ENCODE peak calls at places on chromosomes 1 and 21, in four cellular contexts. One of them, this sample, is unnamed.
A peak's percentile ranks its signal among the peaks of the same experiment; 100 is the strongest.

GRCh38 chr1:111199881-111200801 is at the start of gene DENND2D:
- DNase-seq in H1: no peak
- DNase-seq in GM12878: peak; percentile 92
- DNase-seq in HepG2: no peak
- DNase-seq in this sample: no peak

GRCh38 chr1:43303477-43304286 is 2.9 kb downstream of the TIE1 start:
- DNase-seq in H1: no peak
- DNase-seq in GM12878: no peak
- DNase-seq in HepG2: no peak
- DNase-seq in this sample: no peak

GRCh38 chr1:162629651-162630050 is 2.6 kb upstream of the DDR2 start:
- DNase-seq in H1: no peak
- DNase-seq in GM12878: no peak
- DNase-seq in HepG2: no peak
- DNase-seq in this sample: no peak

GRCh38 chr1:155910621-155911121 is 478 bp downstream of the RIT1 start:
- DNase-seq in H1: peak; percentile 55
- DNase-seq in GM12878: no peak
- DNase-seq in HepG2: no peak
- DNase-seq in this sample: no peak

GRCh38 chr1:108125312-108126138 is 74.6 kb downstream of the SLC25A24 start:
- DNase-seq in H1: peak; percentile 60
- DNase-seq in GM12878: peak; percentile 26
- DNase-seq in HepG2: peak; percentile 61
- DNase-seq in this sample: peak; percentile 80

GRCh38 chr1:3787347-3787710 is 9.0 kb downstream of the LRRC47 start:
- DNase-seq in H1: no peak
- DNase-seq in GM12878: no peak
- DNase-seq in HepG2: no peak
- DNase-seq in this sample: no peak

GRCh38 chr21:32415999-32416398 is 3.5 kb downstream of the EVA1C start:
- DNase-seq in H1: no peak
- DNase-seq in GM12878: no peak
- DNase-seq in HepG2: no peak
- DNase-seq in this sample: no peak

GRCh38 chr1:94927405-94928175 is 680 bp upstream of the CNN3 start:
- DNase-seq in H1: no peak
- DNase-seq in GM12878: no peak
- DNase-seq in HepG2: peak; percentile 59
- DNase-seq in this sample: peak; percentile 42

GRCh38 chr1:222334026-222334680 is 213.8 kb downstream of the HHIPL2 start:
- DNase-seq in H1: no peak
- DNase-seq in GM12878: no peak
- DNase-seq in HepG2: no peak
- DNase-seq in this sample: no peak

GRCh38 chr1:243945727-243946126 is 95.7 kb upstream of the AKT3 start:
- DNase-seq in H1: peak; percentile 27
- DNase-seq in GM12878: no peak
- DNase-seq in HepG2: no peak
- DNase-seq in this sample: no peak

GRCh38 chr1:243946946-243947345 is 96.9 kb upstream of the AKT3 start:
- DNase-seq in H1: peak; percentile 67
- DNase-seq in GM12878: no peak
- DNase-seq in HepG2: no peak
- DNase-seq in this sample: peak; percentile 71

GRCh38 chr1:243944429-243945160 is 94.6 kb upstream of the AKT3 start:
- DNase-seq in H1: peak; percentile 62
- DNase-seq in GM12878: no peak
- DNase-seq in HepG2: peak; percentile 14
- DNase-seq in this sample: peak; percentile 77

GRCh38 chr1:243946253-243946652 is 96.2 kb upstream of the AKT3 start:
- DNase-seq in H1: no peak
- DNase-seq in GM12878: no peak
- DNase-seq in HepG2: no peak
- DNase-seq in this sample: no peak

GRCh38 chr1:243950166-243950565 is 100.1 kb upstream of the AKT3 start:
- DNase-seq in H1: peak; percentile 10
- DNase-seq in GM12878: no peak
- DNase-seq in HepG2: peak; percentile 11
- DNase-seq in this sample: no peak
- TF ChIP-seq SUZ12 in H1: no peak
- TF ChIP-seq SUZ12 in GM12878: no peak
- TF ChIP-seq SUZ12 in HepG2: no peak
- TF ChIP-seq SUZ12 in this sample: no peak

GRCh38 chr1:236998571-236998970 is 5.7 kb downstream of the MT1HL1 start:
- DNase-seq in H1: no peak
- DNase-seq in GM12878: no peak
- DNase-seq in HepG2: no peak
- DNase-seq in this sample: no peak
- H3K4me3 ChIP-seq in H1: no peak overlapping the region
- H3K4me3 ChIP-seq in GM12878: no peak overlapping the region
- H3K4me3 ChIP-seq in HepG2: no peak overlapping the region
- H3K4me3 ChIP-seq in this sample: no peak overlapping the region

DNA sequence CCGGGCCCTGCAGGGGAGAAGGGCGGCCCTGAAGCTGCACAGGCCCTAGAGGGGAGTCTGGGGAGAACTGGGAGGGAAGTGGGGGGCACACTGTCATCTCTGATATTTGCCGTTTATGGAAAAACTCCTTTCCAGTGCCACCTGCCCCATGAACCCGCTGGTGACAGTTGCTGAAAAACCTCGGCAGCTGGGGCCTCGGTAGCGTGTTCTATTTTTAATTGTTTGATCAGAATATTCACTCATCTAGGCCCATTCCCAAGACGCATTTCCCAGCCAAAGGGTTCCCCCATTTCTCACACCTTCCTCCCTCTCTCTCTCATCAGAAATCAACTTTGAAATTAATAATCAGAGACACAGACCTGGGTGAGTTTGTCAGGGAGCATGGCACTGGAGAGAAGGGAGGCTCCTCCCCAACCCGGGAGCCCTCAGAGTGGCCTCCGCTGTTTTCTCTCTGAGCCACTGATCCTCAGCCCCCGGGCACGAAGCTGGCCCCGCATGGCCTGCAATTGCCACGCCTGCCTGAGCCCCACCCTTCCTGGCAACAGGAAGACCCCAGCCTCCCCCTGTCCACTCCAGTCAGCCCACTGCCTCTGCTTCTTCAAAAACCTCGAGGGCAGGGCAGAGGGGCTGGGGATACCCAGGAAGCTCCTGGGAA is 111.1 kb downstream of the CASZ1 start:
- DNase-seq in H1: no peak
- DNase-seq in GM12878: no peak
- DNase-seq in HepG2: no peak
- DNase-seq in this sample: no peak
- H3K4me1 ChIP-seq in H1: peaks cover 28% of the 10 kb centered on the region
- H3K4me1 ChIP-seq in GM12878: no peaks in the 10 kb centered on the region
- H3K4me1 ChIP-seq in HepG2: peaks cover 84% of the 10 kb centered on the region
- H3K4me1 ChIP-seq in this sample: peaks cover 19% of the 10 kb centered on the region

GRCh38 chr1:35210306-35211112 is 17.6 kb upstream of the SFPQ start:
- DNase-seq in H1: peak; percentile 66
- DNase-seq in GM12878: no peak
- DNase-seq in HepG2: no peak
- DNase-seq in this sample: peak; percentile 96
- TF ChIP-seq SUZ12 in H1: no peak
- TF ChIP-seq SUZ12 in GM12878: no peak
- TF ChIP-seq SUZ12 in HepG2: no peak
- TF ChIP-seq SUZ12 in this sample: no peak

GRCh38 chr1:212037900-212038299 is 2.4 kb downstream of the DTL start:
- DNase-seq in H1: no peak
- DNase-seq in GM12878: no peak
- DNase-seq in HepG2: peak; percentile 28
- DNase-seq in this sample: no peak
- H3K4me3 ChIP-seq in H1: no peak overlapping the region
- H3K4me3 ChIP-seq in GM12878: peak overlapping the region; percentile 90
- H3K4me3 ChIP-seq in HepG2: no peak overlapping the region
- H3K4me3 ChIP-seq in this sample: peak overlapping the region; percentile 94

GRCh38 chr1:159921700-159922498 is 3.4 kb downstream of the TAGLN2 start:
- DNase-seq in H1: no peak
- DNase-seq in GM12878: no peak
- DNase-seq in HepG2: no peak
- DNase-seq in this sample: no peak
- H3K4me1 ChIP-seq in H1: peaks cover 21% of the 10 kb centered on the region
- H3K4me1 ChIP-seq in GM12878: peaks cover 27% of the 10 kb centered on the region
- H3K4me1 ChIP-seq in HepG2: peaks cover 41% of the 10 kb centered on the region
- H3K4me1 ChIP-seq in this sample: peaks cover 46% of the 10 kb centered on the region

DNA sequence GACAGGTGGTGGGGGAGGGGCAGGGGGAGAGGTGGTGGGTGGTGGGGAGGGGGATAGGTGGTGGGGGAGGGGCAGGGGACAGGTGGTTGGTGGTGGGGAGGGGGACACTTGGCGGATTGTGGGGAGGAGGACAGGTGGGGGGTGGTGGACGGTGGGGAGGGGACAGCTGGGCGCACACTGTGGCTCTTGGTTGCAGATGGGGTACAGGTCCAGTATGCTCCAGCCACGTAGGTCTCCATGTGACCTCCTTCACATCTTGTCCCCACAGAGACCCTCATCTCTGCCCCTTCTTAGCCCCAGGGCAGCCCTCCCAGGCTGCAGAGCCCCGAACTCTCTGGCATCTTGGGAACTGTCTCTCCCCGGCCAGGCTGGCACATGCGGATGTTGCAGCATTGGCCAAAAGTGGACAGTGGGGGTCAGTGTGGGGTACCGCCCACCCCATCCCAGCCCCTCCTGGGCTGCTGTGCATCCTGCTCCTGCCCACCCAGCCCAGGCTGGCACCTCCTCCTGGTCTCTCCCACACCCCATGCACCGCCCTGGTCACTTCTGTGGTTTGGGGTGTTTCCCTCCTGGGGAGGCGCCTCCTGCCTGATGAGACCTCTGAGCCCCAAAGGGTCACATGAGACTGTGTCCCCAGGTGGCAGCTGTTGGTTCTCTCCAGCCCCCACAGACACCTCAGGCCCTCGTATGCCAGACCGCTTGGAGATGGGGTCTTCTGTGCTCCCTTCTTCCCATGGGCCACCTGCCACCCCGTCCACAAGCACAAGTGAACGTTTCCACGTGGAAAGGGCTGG is 7.6 kb upstream of the SLC19A1 start:
- DNase-seq in H1: no peak
- DNase-seq in GM12878: peak; percentile 49
- DNase-seq in HepG2: no peak
- DNase-seq in this sample: no peak
- TF ChIP-seq SUZ12 in H1: no peak
- TF ChIP-seq SUZ12 in GM12878: no peak
- TF ChIP-seq SUZ12 in HepG2: no peak
- TF ChIP-seq SUZ12 in this sample: no peak

This sample was measured in NT2/D1.